ENCODE peak calls at places on chromosome 2, in six cellular contexts. I is activated T-cell treated with anti-CD3 and anti-CD28 coated beads, Interleukin-2, amount 50 U/mL, for 72 hours; G is HEK293T; L is AG10803; X is T-helper 9 cell; N is smooth muscle cell of the brain vasculature. V is an unnamed sample.

GRCh38 chr2:8146329-8147048 is 535.4 kb upstream of the ID2 start:
- DNase-seq in I (no peak), G (no peak), L (no peak), N (no peak), X (no peak), V (no peak)

GRCh38 chr2:74514368-74515270 is at the start of gene TLX2:
- DNase-seq in G (no peak), X (no peak), I (peak), N (no peak), L (no peak), V (no peak)

GRCh38 chr2:46812381-46813024 is 103.1 kb downstream of the MCFD2 start:
- DNase-seq in L (peak), G (peak), I (no peak), X (no peak), N (no peak), V (no peak)

GRCh38 chr2:162072976-162073775 is 839 bp downstream of the DPP4 start:
- DNase-seq in L (peak), N (no peak), G (peak), I (peak), X (peak), V (peak)

GRCh38 chr2:25853038-25853638 is 25.1 kb downstream of the ASXL2 start:
- DNase-seq in I (peak), L (no peak), N (no peak), G (no peak), X (no peak), V (no peak)

GRCh38 chr2:149225446-149225845 is 104.9 kb upstream of the LYPD6 start:
- DNase-seq in G (no peak), N (no peak), X (no peak), L (no peak), I (no peak), V (no peak)

GRCh38 chr2:170369894-170370293 is 191.9 kb downstream of the MYO3B start:
- DNase-seq in X (no peak), I (no peak), L (peak), N (no peak), G (peak), V (no peak)

GRCh38 chr2:197885587-197885986 is 81.2 kb downstream of the PLCL1 start:
- DNase-seq in G (no peak), N (no peak), X (no peak), I (no peak), L (peak), V (no peak)

GRCh38 chr2:122300758-122301157 is 545.3 kb downstream of the TSN start:
- DNase-seq in G (no peak), N (no peak), X (no peak), I (no peak), L (no peak), V (no peak)

GRCh38 chr2:128325665-128326181 is 7.1 kb upstream of the HS6ST1 start:
- DNase-seq in N (no peak), G (no peak), I (no peak), X (no peak), L (no peak), V (no peak)

GRCh38 chr2:118310016-118310877 is 222.0 kb downstream of the INSIG2 start:
- DNase-seq in X (peak), L (peak), I (peak), N (peak), G (no peak), V (peak)

GRCh38 chr2:61970807-61971556 is 65.5 kb downstream of the COMMD1 start:
- DNase-seq in N (no peak), G (no peak), I (no peak), L (no peak), X (no peak), V (no peak)

GRCh38 chr2:240365971-240366471 is 69.4 kb upstream of the GPC1 start:
- DNase-seq in G (no peak), L (no peak), I (no peak), N (no peak), X (no peak), V (no peak)

GRCh38 chr2:120692691-120693090 is 43.0 kb upstream of the GLI2 start:
- DNase-seq in X (no peak), L (no peak), G (no peak), N (no peak), I (no peak), V (no peak)

GRCh38 chr2:211344289-211344688 is 787.9 kb downstream of the CPS1 start:
- DNase-seq in X (no peak), G (no peak), L (no peak), N (no peak), I (no peak), V (no peak)

GRCh38 chr2:149466635-149467034 is 120.9 kb downstream of the MMADHC start:
- DNase-seq in G (no peak), I (no peak), X (no peak), L (no peak), N (no peak), V (no peak)

GRCh38 chr2:200596774-200597173 is 11.0 kb downstream of the AOX1 start:
- DNase-seq in N (no peak), X (no peak), I (no peak), L (no peak), G (no peak), V (no peak)

GRCh38 chr2:52594036-52594435 is 1173.6 kb upstream of the CHAC2 start:
- DNase-seq in X (no peak), N (no peak), L (no peak), I (no peak), G (no peak), V (no peak)

GRCh38 chr2:112812318-112813042 is 24.1 kb downstream of the IL1B start:
- DNase-seq in I (no peak), X (no peak), N (no peak), G (no peak), L (peak), V (no peak)

GRCh38 chr2:56015631-56016251 is 92.2 kb upstream of the EFEMP1 start:
- DNase-seq in X (no peak), G (no peak), I (no peak), L (no peak), N (no peak), V (no peak)

GRCh38 chr2:152552868-152553267 is 164.4 kb downstream of the PRPF40A start:
- DNase-seq in X (no peak), G (no peak), L (no peak), N (no peak), I (no peak), V (no peak)

GRCh38 chr2:83054751-83055150 is 1404.3 kb downstream of the SUCLG1 start:
- DNase-seq in N (no peak), G (no peak), L (no peak), I (no peak), X (no peak), V (no peak)